ENCODE peak calls at places on chromosome 1, in five cellular contexts. U is right atrium auricular region; J is CD8-positive, alpha-beta T cell; X is omental fat pad; R is tibial nerve. F is an unnamed sample.
A peak's percentile ranks its signal among the peaks of the same experiment; 100 is the strongest.

GRCh38 chr1:118074101-118074500 is 110.9 kb downstream of the SPAG17 start:
- DNase-seq in U (no peak), J (no peak), X (no peak), R (no peak), F (no peak)

GRCh38 chr1:205493241-205494085 is 11.0 kb upstream of the CDK18 start:
- DNase-seq in U (peak; percentile 67), J (no peak), X (no peak), R (no peak), F (peak; percentile 78)

GRCh38 chr1:33660244-33660643 is 187.8 kb downstream of the ZSCAN20 start:
- DNase-seq in U (no peak), J (no peak), X (no peak), R (no peak), F (no peak)

GRCh38 chr1:27009601-27010197 is 3.0 kb downstream of the TENT5B start:
- DNase-seq in U (no peak), J (no peak), X (no peak), R (no peak), F (no peak)

GRCh38 chr1:211813590-211813989 is 17.0 kb downstream of the LPGAT1 start:
- DNase-seq in U (no peak), J (no peak), X (no peak), R (no peak), F (peak; percentile 66)

GRCh38 chr1:112083487-112083886 is 94.0 kb upstream of the KCND3 start:
- DNase-seq in U (no peak), J (no peak), X (no peak), R (no peak), F (peak; percentile 2)

GRCh38 chr1:101971309-101971708 is 25.4 kb downstream of the OLFM3 start:
- DNase-seq in U (no peak), J (no peak), X (no peak), R (no peak), F (no peak)

GRCh38 chr1:197675475-197676324 is 99.6 kb downstream of the DENND1B start:
- DNase-seq in U (no peak), J (no peak), X (no peak), R (no peak), F (no peak)

GRCh38 chr1:245614986-245615385 is 460.2 kb downstream of the KIF26B start:
- DNase-seq in U (no peak), J (no peak), X (no peak), R (no peak), F (no peak)

GRCh38 chr1:50023292-50024159 is at the start of gene AGBL4:
- DNase-seq in U (no peak), J (no peak), X (no peak), R (no peak), F (peak; percentile 34)

GRCh38 chr1:74679811-74680210 is 6.2 kb upstream of the ERICH3 start:
- DNase-seq in U (no peak), J (no peak), X (no peak), R (no peak), F (peak; percentile 5)

GRCh38 chr1:225389850-225390249 is 38.0 kb downstream of the LBR start:
- DNase-seq in U (no peak), J (no peak), X (no peak), R (no peak), F (no peak)

GRCh38 chr1:27491748-27492700 is 2.1 kb upstream of the WASF2 start:
- DNase-seq in U (no peak), J (no peak), X (no peak), R (no peak), F (peak; percentile 10)

GRCh38 chr1:155934933-155935590 is 849 bp upstream of the KHDC4 start:
- DNase-seq in U (no peak), J (no peak), X (no peak), R (no peak), F (no peak)

GRCh38 chr1:212288614-212289013 is 3.4 kb downstream of the PPP2R5A start:
- DNase-seq in U (no peak), J (no peak), X (no peak), R (no peak), F (peak; percentile 71)

GRCh38 chr1:236608930-236609726 is 4.8 kb upstream of the HEATR1 start:
- DNase-seq in U (no peak), J (no peak), X (no peak), R (no peak), F (peak; percentile 37)

GRCh38 chr1:40078512-40079333 is 18.3 kb downstream of the PPT1 start:
- DNase-seq in U (no peak), J (peak; percentile 61), X (no peak), R (no peak), F (peak; percentile 37)

GRCh38 chr1:21956720-21957552 is 19.8 kb upstream of the HSPG2 start:
- DNase-seq in U (peak; percentile 75), J (peak; percentile 75), X (no peak), R (no peak), F (peak; percentile 10)

GRCh38 chr1:179142889-179143299 is 61.0 kb downstream of the TOR3A start:
- DNase-seq in U (no peak), J (no peak), X (no peak), R (no peak), F (peak; percentile 99)

GRCh38 chr1:89271616-89272015 is 1.0 kb downstream of the GBP5 start:
- DNase-seq in U (no peak), J (no peak), X (no peak), R (no peak), F (peak; percentile 78)

GRCh38 chr1:192732787-192733186 is 76.1 kb upstream of the RGS2 start:
- DNase-seq in U (no peak), J (no peak), X (no peak), R (no peak), F (no peak)

GRCh38 chr1:197485790-197486189 is 217.7 kb downstream of the CRB1 start:
- DNase-seq in U (no peak), J (no peak), X (no peak), R (no peak), F (no peak)

GRCh38 chr1:208475951-208476824 is 232.0 kb upstream of the PLXNA2 start:
- DNase-seq in U (peak; percentile 60), J (no peak), X (no peak), R (no peak), F (peak; percentile 15)

GRCh38 chr1:65924471-65924870 is 131.8 kb downstream of the PDE4B start:
- DNase-seq in U (no peak), J (no peak), X (no peak), R (no peak), F (peak; percentile 84)

GRCh38 chr1:29635501-29636263 is 399.4 kb downstream of the PTPRU start:
- DNase-seq in U (no peak), J (peak; percentile 25), X (no peak), R (no peak), F (no peak)
- TF ChIP-seq CTCF in U (no peak), J (no peak), X (no peak), R (no peak), F (no peak)

GRCh38 chr1:164771568-164772350 is 212.8 kb downstream of the PBX1 start:
- DNase-seq in U (no peak), J (no peak), X (no peak), R (no peak), F (peak; percentile 69)

GRCh38 chr1:164773146-164773545 is 214.2 kb downstream of the PBX1 start:
- DNase-seq in U (no peak), J (no peak), X (no peak), R (no peak), F (no peak)

GRCh38 chr1:164772635-164773034 is 213.7 kb downstream of the PBX1 start:
- DNase-seq in U (peak; percentile 85), J (no peak), X (peak; percentile 45), R (no peak), F (peak; percentile 91)

GRCh38 chr1:164774819-164775654 is 216.1 kb downstream of the PBX1 start:
- DNase-seq in U (no peak), J (no peak), X (no peak), R (no peak), F (no peak)

GRCh38 chr1:164774413-164774812 is 215.4 kb downstream of the PBX1 start:
- DNase-seq in U (no peak), J (no peak), X (no peak), R (no peak), F (no peak)
- TF ChIP-seq CTCF in U (peak; percentile 31), J (no peak), X (no peak), R (no peak), F (peak; percentile 20)

DNA sequence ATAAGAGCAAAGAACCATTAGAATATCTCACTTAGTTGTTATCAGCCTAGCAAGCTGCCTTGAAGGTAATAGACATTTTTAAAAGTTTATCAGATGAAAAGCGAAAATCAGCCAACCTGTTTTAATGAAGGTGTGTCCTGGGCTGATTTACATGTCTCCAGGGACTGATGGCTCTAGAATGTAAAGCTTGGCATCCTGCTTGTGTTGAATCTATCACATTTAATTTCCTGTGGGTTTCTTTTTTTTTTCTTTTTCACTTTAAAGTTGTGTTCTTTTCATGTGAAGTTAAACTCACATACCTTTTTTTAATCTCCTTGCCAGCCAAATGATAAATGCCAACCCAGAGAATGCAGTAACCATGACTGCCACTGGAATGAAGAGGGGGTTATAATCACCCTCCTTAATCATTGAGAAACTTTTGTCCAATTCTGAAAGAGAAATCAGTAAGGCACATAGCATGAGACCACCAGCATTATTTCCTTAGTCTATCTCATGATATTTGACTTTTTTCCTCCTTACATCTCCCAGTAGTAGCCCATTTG is 10.1 kb downstream of the SELL start:
- DNase-seq in U (no peak), J (no peak), X (no peak), R (no peak), F (no peak)
- TF ChIP-seq CTCF in U (no peak), J (no peak), X (no peak), R (no peak), F (no peak)

DNA sequence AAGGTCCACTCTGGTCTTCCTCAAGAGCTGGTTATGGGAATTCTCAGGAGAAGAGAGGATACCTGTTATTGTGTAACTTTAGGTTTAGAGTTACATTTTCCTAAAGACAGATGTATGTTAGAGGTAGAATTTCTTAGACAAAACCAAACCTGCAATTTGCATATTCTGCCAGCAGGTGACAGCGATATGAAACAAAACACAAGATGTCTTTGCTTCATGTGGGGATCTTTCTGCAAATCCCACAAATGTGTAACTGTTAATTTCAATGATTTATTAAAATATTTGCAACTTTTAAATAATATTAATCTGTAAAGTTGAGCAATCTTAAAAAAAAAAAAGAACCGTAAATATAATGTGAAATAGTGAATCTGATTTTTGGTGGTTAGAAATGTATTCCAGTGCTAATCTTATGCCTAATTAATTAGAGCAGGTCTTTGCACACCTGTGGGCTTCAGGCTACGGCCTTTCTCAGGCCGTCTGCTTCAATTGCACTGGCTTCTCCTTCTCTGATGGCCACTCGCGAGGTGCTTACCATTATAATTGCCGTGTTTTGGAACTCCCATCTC is 33.4 kb downstream of the FAM78B start:
- DNase-seq in U (no peak), J (no peak), X (no peak), R (no peak), F (peak; percentile 4)
- TF ChIP-seq CTCF in U (peak; percentile 19), J (no peak), X (no peak), R (no peak), F (peak; percentile 41)

GRCh38 chr1:186680031-186681012 is at the start of gene PTGS2:
- DNase-seq in U (peak; percentile 91), J (no peak), X (peak; percentile 57), R (peak; percentile 56), F (peak; percentile 92)
- TF ChIP-seq CTCF in U (peak; percentile 55), J (no peak), X (no peak), R (peak; percentile 46), F (peak; percentile 67)

DNA sequence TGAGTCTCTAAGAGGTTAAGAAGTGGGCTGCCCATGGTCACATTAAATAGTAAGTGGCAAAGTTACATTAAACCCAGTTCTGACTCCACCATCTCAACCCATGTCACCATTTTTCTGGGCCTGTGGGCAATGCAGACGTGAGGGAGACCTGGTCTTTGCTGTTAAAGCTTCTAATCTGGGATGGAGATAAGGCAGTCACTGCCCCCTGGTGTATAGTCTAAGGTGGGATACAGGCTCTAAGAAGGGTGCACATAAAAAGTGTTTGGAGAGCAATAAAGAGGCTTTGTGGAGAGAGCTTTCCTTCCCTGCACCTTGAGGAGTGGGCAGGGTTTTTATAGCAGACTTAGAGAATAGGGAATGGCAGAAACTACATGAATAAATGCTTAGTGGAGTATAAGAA is 141.3 kb downstream of the ROR1 start:
- DNase-seq in U (no peak), J (no peak), X (no peak), R (no peak), F (peak; percentile 34)
- TF ChIP-seq CTCF in U (no peak), J (no peak), X (no peak), R (no peak), F (peak; percentile 40)

F was measured in astrocyte of the spinal cord.